ENCODE peak calls at places on chromosomes 16 and 17, in eight cellular contexts. One of them, this sample, is unnamed.

GRCh38 chr17:80384078-80384960 is 30.6 kb upstream of the ENDOV start:
- DNase-seq in SW 1271: no peak
- DNase-seq in GM12891: no peak
- DNase-seq in AG09319: no peak
- DNase-seq in activated T-cell treated with anti-CD3 and anti-CD28 coated beads, Interleukin-2, amount 50 U/mL, for 48 hours: no peak
- DNase-seq in activated CD4-positive, alpha-beta T cell treated with anti-CD3 and anti-CD28 coated beads for 48 hours: no peak
- DNase-seq in substantia nigra: no peak
- DNase-seq in NCI-H2029 treated with DMSO at 0.1 percent for 48 hours: no peak
- DNase-seq in this sample: no peak

GRCh38 chr17:11418367-11418766 is 177.4 kb downstream of the SHISA6 start:
- DNase-seq in activated CD4-positive, alpha-beta T cell treated with anti-CD3 and anti-CD28 coated beads for 48 hours: no peak
- DNase-seq in AG09319: no peak
- DNase-seq in SW 1271: no peak
- DNase-seq in NCI-H2029 treated with DMSO at 0.1 percent for 48 hours: no peak
- DNase-seq in substantia nigra: no peak
- DNase-seq in GM12891: no peak
- DNase-seq in activated T-cell treated with anti-CD3 and anti-CD28 coated beads, Interleukin-2, amount 50 U/mL, for 48 hours: no peak
- DNase-seq in this sample: no peak

GRCh38 chr16:3945751-3946603 is 65.5 kb upstream of the CREBBP start:
- DNase-seq in AG09319: peak
- DNase-seq in activated CD4-positive, alpha-beta T cell treated with anti-CD3 and anti-CD28 coated beads for 48 hours: no peak
- DNase-seq in SW 1271: peak
- DNase-seq in NCI-H2029 treated with DMSO at 0.1 percent for 48 hours: peak
- DNase-seq in activated T-cell treated with anti-CD3 and anti-CD28 coated beads, Interleukin-2, amount 50 U/mL, for 48 hours: no peak
- DNase-seq in substantia nigra: no peak
- DNase-seq in GM12891: no peak
- DNase-seq in this sample: no peak

GRCh38 chr17:3635474-3636153 is 436 bp downstream of the SHPK start:
- DNase-seq in AG09319: no peak
- DNase-seq in SW 1271: no peak
- DNase-seq in substantia nigra: no peak
- DNase-seq in GM12891: no peak
- DNase-seq in activated T-cell treated with anti-CD3 and anti-CD28 coated beads, Interleukin-2, amount 50 U/mL, for 48 hours: no peak
- DNase-seq in NCI-H2029 treated with DMSO at 0.1 percent for 48 hours: no peak
- DNase-seq in activated CD4-positive, alpha-beta T cell treated with anti-CD3 and anti-CD28 coated beads for 48 hours: no peak
- DNase-seq in this sample: no peak

GRCh38 chr17:34892864-34893263 is 68.4 kb downstream of the CCT6B start:
- DNase-seq in GM12891: peak
- DNase-seq in activated CD4-positive, alpha-beta T cell treated with anti-CD3 and anti-CD28 coated beads for 48 hours: peak
- DNase-seq in activated T-cell treated with anti-CD3 and anti-CD28 coated beads, Interleukin-2, amount 50 U/mL, for 48 hours: peak
- DNase-seq in SW 1271: no peak
- DNase-seq in substantia nigra: no peak
- DNase-seq in NCI-H2029 treated with DMSO at 0.1 percent for 48 hours: no peak
- DNase-seq in AG09319: no peak
- DNase-seq in this sample: no peak

GRCh38 chr16:52069866-52070265 is 477.1 kb downstream of the TOX3 start:
- DNase-seq in GM12891: no peak
- DNase-seq in activated T-cell treated with anti-CD3 and anti-CD28 coated beads, Interleukin-2, amount 50 U/mL, for 48 hours: no peak
- DNase-seq in activated CD4-positive, alpha-beta T cell treated with anti-CD3 and anti-CD28 coated beads for 48 hours: no peak
- DNase-seq in NCI-H2029 treated with DMSO at 0.1 percent for 48 hours: peak
- DNase-seq in AG09319: no peak
- DNase-seq in SW 1271: no peak
- DNase-seq in substantia nigra: no peak
- DNase-seq in this sample: peak

GRCh38 chr16:13902677-13903076 is 17.3 kb upstream of the ERCC4 start:
- DNase-seq in activated T-cell treated with anti-CD3 and anti-CD28 coated beads, Interleukin-2, amount 50 U/mL, for 48 hours: no peak
- DNase-seq in GM12891: no peak
- DNase-seq in NCI-H2029 treated with DMSO at 0.1 percent for 48 hours: no peak
- DNase-seq in AG09319: no peak
- DNase-seq in SW 1271: no peak
- DNase-seq in substantia nigra: no peak
- DNase-seq in activated CD4-positive, alpha-beta T cell treated with anti-CD3 and anti-CD28 coated beads for 48 hours: no peak
- DNase-seq in this sample: no peak

GRCh38 chr16:17414421-17414820 is 56.3 kb downstream of the XYLT1 start:
- DNase-seq in SW 1271: no peak
- DNase-seq in NCI-H2029 treated with DMSO at 0.1 percent for 48 hours: no peak
- DNase-seq in AG09319: no peak
- DNase-seq in activated CD4-positive, alpha-beta T cell treated with anti-CD3 and anti-CD28 coated beads for 48 hours: peak
- DNase-seq in GM12891: no peak
- DNase-seq in activated T-cell treated with anti-CD3 and anti-CD28 coated beads, Interleukin-2, amount 50 U/mL, for 48 hours: peak
- DNase-seq in substantia nigra: no peak
- DNase-seq in this sample: no peak

GRCh38 chr17:12664252-12664651 is 1.4 kb upstream of the MYOCD start:
- DNase-seq in substantia nigra: no peak
- DNase-seq in GM12891: no peak
- DNase-seq in NCI-H2029 treated with DMSO at 0.1 percent for 48 hours: no peak
- DNase-seq in AG09319: no peak
- DNase-seq in activated T-cell treated with anti-CD3 and anti-CD28 coated beads, Interleukin-2, amount 50 U/mL, for 48 hours: no peak
- DNase-seq in activated CD4-positive, alpha-beta T cell treated with anti-CD3 and anti-CD28 coated beads for 48 hours: no peak
- DNase-seq in SW 1271: no peak
- DNase-seq in this sample: no peak

GRCh38 chr16:2194852-2195315 is 1.5 kb downstream of the CASKIN1 start:
- DNase-seq in SW 1271: no peak
- DNase-seq in NCI-H2029 treated with DMSO at 0.1 percent for 48 hours: no peak
- DNase-seq in activated CD4-positive, alpha-beta T cell treated with anti-CD3 and anti-CD28 coated beads for 48 hours: peak
- DNase-seq in AG09319: no peak
- DNase-seq in activated T-cell treated with anti-CD3 and anti-CD28 coated beads, Interleukin-2, amount 50 U/mL, for 48 hours: peak
- DNase-seq in GM12891: peak
- DNase-seq in substantia nigra: no peak
- DNase-seq in this sample: peak

This sample was measured in Jurkat, Clone E6-1.